ENCODE peak calls at places on chromosomes 4 and X, in four cellular contexts. One of them, this sample, is unnamed.

GRCh38 chrX:40007746-40008705 is 89.7 kb downstream of the BCOR start:
- DNase-seq in ascending aorta: no peak
- DNase-seq in fibroblast of lung: no peak
- DNase-seq in endodermal cell: peak; percentile 81
- DNase-seq in this sample: no peak

GRCh38 chr4:1210241-1210841 is 38.0 kb upstream of the SPON2 start:
- DNase-seq in fibroblast of lung: no peak
- DNase-seq in endodermal cell: no peak
- DNase-seq in ascending aorta: no peak
- DNase-seq in this sample: no peak

GRCh38 chr4:6128221-6128871 is 72.0 kb downstream of the JAKMIP1 start:
- DNase-seq in endodermal cell: no peak
- DNase-seq in ascending aorta: no peak
- DNase-seq in fibroblast of lung: no peak
- DNase-seq in this sample: no peak

GRCh38 chrX:47568656-47569295 is 7.8 kb downstream of the ARAF start:
- DNase-seq in ascending aorta: no peak
- DNase-seq in fibroblast of lung: no peak
- DNase-seq in endodermal cell: peak; percentile 81
- DNase-seq in this sample: no peak

GRCh38 chrX:153900806-153901752 is 3.4 kb upstream of the AVPR2 start:
- DNase-seq in endodermal cell: peak; percentile 60
- DNase-seq in fibroblast of lung: peak; percentile 81
- DNase-seq in ascending aorta: no peak
- DNase-seq in this sample: no peak

GRCh38 chrX:134388161-134389109 is 71.5 kb upstream of the HPRT1 start:
- DNase-seq in endodermal cell: no peak
- DNase-seq in fibroblast of lung: no peak
- DNase-seq in ascending aorta: no peak
- DNase-seq in this sample: no peak

GRCh38 chr4:48668254-48669017 is 111.6 kb downstream of the FRYL start:
- DNase-seq in ascending aorta: no peak
- DNase-seq in endodermal cell: no peak
- DNase-seq in fibroblast of lung: no peak
- DNase-seq in this sample: peak; percentile 96

GRCh38 chr4:125020089-125021034 is 294.4 kb upstream of the FAT4 start:
- DNase-seq in ascending aorta: no peak
- DNase-seq in fibroblast of lung: no peak
- DNase-seq in endodermal cell: no peak
- DNase-seq in this sample: no peak

GRCh38 chr4:74206088-74206826 is 48.3 kb downstream of the MTHFD2L start:
- DNase-seq in fibroblast of lung: peak; percentile 97
- DNase-seq in endodermal cell: no peak
- DNase-seq in ascending aorta: no peak
- DNase-seq in this sample: no peak

GRCh38 chrX:40543661-40544328 is 37.0 kb upstream of the ATP6AP2 start:
- DNase-seq in endodermal cell: no peak
- DNase-seq in fibroblast of lung: peak; percentile 51
- DNase-seq in ascending aorta: no peak
- DNase-seq in this sample: peak; percentile 50

DNA sequence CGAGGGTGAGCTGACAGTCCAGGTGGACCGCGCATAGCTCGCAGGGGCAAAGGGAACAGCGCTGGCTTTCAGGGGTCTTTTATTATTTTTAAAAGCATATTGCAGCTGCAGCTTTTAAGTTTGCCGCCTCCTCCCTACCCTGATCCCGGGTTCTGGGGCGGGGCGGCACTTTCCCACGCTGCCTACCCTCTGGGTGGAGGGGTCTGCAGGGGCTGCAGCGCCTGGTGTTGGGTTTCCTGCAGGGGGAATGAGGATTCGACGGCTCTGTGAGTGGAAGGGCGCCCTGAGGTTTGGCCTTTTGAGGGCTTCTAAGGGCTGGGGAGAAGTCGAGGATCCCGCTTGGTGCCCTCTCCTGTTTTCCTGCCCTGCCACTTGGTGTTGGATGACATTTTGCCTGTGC is 80.7 kb upstream of the SCML1 start:
- DNase-seq in endodermal cell: no peak
- DNase-seq in fibroblast of lung: no peak
- DNase-seq in ascending aorta: no peak
- DNase-seq in this sample: no peak
- H3K4me3 ChIP-seq in endodermal cell: no peak overlapping the region
- H3K4me3 ChIP-seq in fibroblast of lung: no peak overlapping the region
- H3K4me3 ChIP-seq in ascending aorta: peak overlapping the region; percentile 62
- H3K4me3 ChIP-seq in this sample: no peak overlapping the region

GRCh38 chrX:100648601-100649417 is 4.8 kb downstream of the SRPX2 start:
- DNase-seq in fibroblast of lung: peak; percentile 74
- DNase-seq in endodermal cell: peak; percentile 55
- DNase-seq in ascending aorta: no peak
- DNase-seq in this sample: peak; percentile 3
- H3K4me1 ChIP-seq in fibroblast of lung: peaks cover 28% of the 10 kb centered on the region
- H3K4me1 ChIP-seq in endodermal cell: no peaks in the 10 kb centered on the region
- H3K4me1 ChIP-seq in ascending aorta: no peaks in the 10 kb centered on the region
- H3K4me1 ChIP-seq in this sample: no peaks in the 10 kb centered on the region

GRCh38 chr4:81214518-81215218 is 354 bp downstream of the PRKG2 start:
- DNase-seq in endodermal cell: peak; percentile 77
- DNase-seq in ascending aorta: no peak
- DNase-seq in fibroblast of lung: peak; percentile 25
- DNase-seq in this sample: peak; percentile 57
- H3K4me3 ChIP-seq in endodermal cell: peak overlapping the region; percentile 76
- H3K4me3 ChIP-seq in ascending aorta: peak overlapping the region; percentile 67
- H3K4me3 ChIP-seq in fibroblast of lung: peak overlapping the region; percentile 77
- H3K4me3 ChIP-seq in this sample: peak overlapping the region; percentile 76

GRCh38 chr4:38004887-38005286 is 44.7 kb downstream of the PTTG2 start:
- DNase-seq in ascending aorta: no peak
- DNase-seq in endodermal cell: peak; percentile 55
- DNase-seq in fibroblast of lung: no peak
- DNase-seq in this sample: no peak

GRCh38 chr4:38003628-38004027 is 43.4 kb downstream of the PTTG2 start:
- DNase-seq in ascending aorta: no peak
- DNase-seq in endodermal cell: no peak
- DNase-seq in fibroblast of lung: no peak
- DNase-seq in this sample: no peak

GRCh38 chr4:38007645-38008044 is 47.4 kb downstream of the PTTG2 start:
- DNase-seq in ascending aorta: no peak
- DNase-seq in endodermal cell: no peak
- DNase-seq in fibroblast of lung: no peak
- DNase-seq in this sample: no peak

GRCh38 chr4:38004062-38004461 is 43.9 kb downstream of the PTTG2 start:
- DNase-seq in ascending aorta: no peak
- DNase-seq in endodermal cell: no peak
- DNase-seq in fibroblast of lung: peak; percentile 71
- DNase-seq in this sample: no peak

DNA sequence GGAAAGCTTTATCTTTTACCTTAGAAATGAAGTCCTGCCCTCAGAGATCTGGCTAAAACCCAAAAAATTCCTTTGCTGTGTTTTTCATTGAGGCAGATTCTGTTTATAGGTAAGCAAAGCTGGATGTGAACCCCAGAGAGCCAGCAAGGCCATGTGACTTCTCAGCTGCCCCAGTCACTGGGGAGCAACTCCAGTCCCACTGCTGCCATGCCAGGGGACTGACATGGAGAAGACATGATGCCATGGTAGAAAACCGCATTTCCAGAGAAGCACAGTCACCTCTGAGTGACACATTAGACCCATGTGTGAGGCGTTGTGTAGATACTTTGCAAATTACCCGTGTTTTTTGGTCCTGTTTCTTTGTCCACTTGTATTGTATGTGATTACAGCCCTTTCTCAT is 45.4 kb downstream of the PTTG2 start:
- DNase-seq in ascending aorta: no peak
- DNase-seq in endodermal cell: no peak
- DNase-seq in fibroblast of lung: no peak
- DNase-seq in this sample: no peak
- H3K4me1 ChIP-seq in ascending aorta: peaks cover 4% of the 10 kb centered on the region
- H3K4me1 ChIP-seq in endodermal cell: peaks cover 15% of the 10 kb centered on the region
- H3K4me1 ChIP-seq in fibroblast of lung: peaks cover 2% of the 10 kb centered on the region
- H3K4me1 ChIP-seq in this sample: peaks cover 2% of the 10 kb centered on the region

GRCh38 chr4:38804654-38805295 is at the start of gene TLR1:
- DNase-seq in fibroblast of lung: peak; percentile 54
- DNase-seq in ascending aorta: no peak
- DNase-seq in endodermal cell: no peak
- DNase-seq in this sample: peak; percentile 71
- H3K4me3 ChIP-seq in fibroblast of lung: no peak within 1 kb of the TSS
- H3K4me3 ChIP-seq in ascending aorta: peak within 1 kb of the TSS; percentile 52
- H3K4me3 ChIP-seq in endodermal cell: no peak within 1 kb of the TSS
- H3K4me3 ChIP-seq in this sample: peak within 1 kb of the TSS; percentile 41

GRCh38 chr4:137663376-137664054 is 131.2 kb upstream of the PCDH18 start:
- DNase-seq in ascending aorta: no peak
- DNase-seq in fibroblast of lung: no peak
- DNase-seq in endodermal cell: no peak
- DNase-seq in this sample: no peak
- H3K4me1 ChIP-seq in ascending aorta: no peaks in the 10 kb centered on the region
- H3K4me1 ChIP-seq in fibroblast of lung: peaks cover 10% of the 10 kb centered on the region
- H3K4me1 ChIP-seq in endodermal cell: no peaks in the 10 kb centered on the region
- H3K4me1 ChIP-seq in this sample: no peaks in the 10 kb centered on the region

DNA sequence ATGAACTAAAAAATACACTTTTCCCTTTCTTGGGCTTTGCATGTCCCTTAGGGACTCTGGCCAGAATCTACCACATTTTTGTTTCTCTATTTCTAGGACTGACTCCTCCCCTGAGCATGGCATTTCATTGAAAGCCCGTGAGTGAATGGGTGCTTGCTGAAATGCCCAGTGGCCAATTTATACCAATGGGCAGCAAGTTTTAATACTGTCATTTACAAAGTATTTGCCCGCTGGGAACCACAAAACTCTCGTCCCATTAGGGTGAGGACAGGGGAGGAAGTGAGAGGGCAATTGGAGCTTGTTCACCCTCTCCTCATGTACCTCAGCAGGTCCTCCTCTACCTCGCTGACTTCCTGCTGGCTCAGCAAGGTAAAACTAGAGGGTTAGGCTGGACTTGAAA is 1.1 kb downstream of the SRPX2 start:
- DNase-seq in ascending aorta: no peak
- DNase-seq in endodermal cell: no peak
- DNase-seq in fibroblast of lung: peak; percentile 43
- DNase-seq in this sample: no peak
- H3K4me3 ChIP-seq in ascending aorta: peak overlapping the region; percentile 52
- H3K4me3 ChIP-seq in endodermal cell: no peak overlapping the region
- H3K4me3 ChIP-seq in fibroblast of lung: peak overlapping the region; percentile 63
- H3K4me3 ChIP-seq in this sample: no peak overlapping the region

DNA sequence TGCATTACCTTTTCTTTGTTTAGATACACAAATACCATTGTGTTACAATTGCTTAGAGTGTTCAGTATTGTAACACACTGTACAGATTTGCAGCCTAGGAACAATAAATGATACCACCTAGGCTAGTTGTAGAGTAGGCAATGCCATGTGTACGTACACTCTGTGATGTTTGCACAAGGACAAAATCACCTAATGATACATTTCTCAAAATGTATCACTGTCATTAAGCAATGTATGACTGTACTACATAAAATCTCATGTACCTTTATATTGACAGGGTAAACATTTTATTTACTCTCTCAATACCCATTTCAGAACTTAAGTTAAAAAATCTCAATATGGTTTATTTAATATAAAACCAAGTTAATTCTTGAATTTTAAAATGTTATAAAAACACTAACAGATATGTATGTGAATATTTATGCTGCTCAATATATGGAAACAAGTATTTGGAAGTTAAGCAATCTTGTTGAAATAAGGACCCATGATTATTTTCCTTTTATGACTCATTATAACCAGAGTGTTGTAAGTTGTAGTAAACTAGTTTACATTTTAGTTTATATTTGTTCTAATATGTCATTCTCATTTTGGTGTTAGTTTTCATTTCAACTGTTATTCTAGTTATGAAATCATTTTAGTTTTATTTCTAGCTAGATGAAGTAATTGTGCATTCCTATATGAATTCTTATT is 409.2 kb downstream of the TLL1 start:
- DNase-seq in ascending aorta: no peak
- DNase-seq in fibroblast of lung: no peak
- DNase-seq in endodermal cell: no peak
- DNase-seq in this sample: no peak
- H3K4me1 ChIP-seq in ascending aorta: no peaks in the 10 kb centered on the region
- H3K4me1 ChIP-seq in fibroblast of lung: no peaks in the 10 kb centered on the region
- H3K4me1 ChIP-seq in endodermal cell: no peaks in the 10 kb centered on the region
- H3K4me1 ChIP-seq in this sample: no peaks in the 10 kb centered on the region

GRCh38 chr4:139076016-139076744 is 60.6 kb downstream of the NOCT start:
- DNase-seq in ascending aorta: no peak
- DNase-seq in fibroblast of lung: peak; percentile 20
- DNase-seq in endodermal cell: no peak
- DNase-seq in this sample: no peak
- H3K4me3 ChIP-seq in ascending aorta: no peak overlapping the region
- H3K4me3 ChIP-seq in fibroblast of lung: no peak overlapping the region
- H3K4me3 ChIP-seq in endodermal cell: no peak overlapping the region
- H3K4me3 ChIP-seq in this sample: no peak overlapping the region